ENCODE peak calls at places on chromosomes 1 and 21, in seven cellular contexts. O is IMR-90, C is GM12878, N is A549, M is K562, X is H1, R is HepG2. D is an unnamed sample.

GRCh38 chr1:221716713-221717490 is 25.0 kb downstream of the DUSP10 start:
- DNase-seq in O (no peak), C (no peak), N (no peak), M (peak; percentile 79), X (no peak), R (peak; percentile 42), D (no peak)

GRCh38 chr1:204323887-204324286 is 35.8 kb downstream of the PLEKHA6 start:
- DNase-seq in O (peak; percentile 88), C (no peak), N (peak; percentile 45), M (no peak), X (no peak), R (no peak), D (no peak)

GRCh38 chr1:21325731-21326387 is 35.6 kb upstream of the ECE1 start:
- DNase-seq in O (no peak), C (no peak), N (no peak), M (no peak), X (no peak), R (no peak), D (no peak)

GRCh38 chr1:31248276-31248675 is 8.6 kb upstream of the NKAIN1 start:
- DNase-seq in O (no peak), C (no peak), N (no peak), M (no peak), X (no peak), R (no peak), D (no peak)

GRCh38 chr1:214404154-214404553 is 123.2 kb downstream of the SMYD2 start:
- DNase-seq in O (peak; percentile 88), C (peak; percentile 12), N (no peak), M (no peak), X (no peak), R (no peak), D (no peak)

GRCh38 chr1:125118147-125118993 is 3933.6 kb downstream of the SRGAP2C start:
- DNase-seq in O (no peak), C (no peak), N (no peak), M (no peak), X (no peak), R (no peak), D (no peak)

GRCh38 chr1:244353572-244354091 is 98.1 kb downstream of the ADSS2 start:
- DNase-seq in O (peak; percentile 97), C (no peak), N (peak; percentile 83), M (peak; percentile 92), X (no peak), R (peak; percentile 37), D (peak; percentile 77)

GRCh38 chr1:247322849-247323586 is 8.6 kb downstream of the ZNF496 start:
- DNase-seq in O (no peak), C (no peak), N (no peak), M (no peak), X (no peak), R (no peak), D (no peak)

GRCh38 chr1:44485229-44485932 is 80.3 kb downstream of the RNF220 start:
- DNase-seq in O (peak; percentile 79), C (no peak), N (peak; percentile 16), M (peak; percentile 87), X (no peak), R (no peak), D (no peak)

GRCh38 chr1:87829360-87829759 is 500.7 kb downstream of the LMO4 start:
- DNase-seq in O (no peak), C (no peak), N (no peak), M (no peak), X (no peak), R (no peak), D (no peak)

GRCh38 chr1:38915352-38915948 is 26.2 kb downstream of the RHBDL2 start:
- DNase-seq in O (peak; percentile 60), C (no peak), N (no peak), M (peak; percentile 90), X (no peak), R (no peak), D (no peak)

GRCh38 chr1:114330451-114330983 is 176.8 kb upstream of the SYT6 start:
- DNase-seq in O (no peak), C (no peak), N (no peak), M (no peak), X (no peak), R (no peak), D (no peak)

GRCh38 chr1:212712451-212713303 is 13.0 kb upstream of the BATF3 start:
- DNase-seq in O (peak; percentile 90), C (no peak), N (no peak), M (no peak), X (no peak), R (no peak), D (no peak)

GRCh38 chr1:199311478-199312242 is 672.8 kb downstream of the PTPRC start:
- DNase-seq in O (no peak), C (no peak), N (no peak), M (no peak), X (no peak), R (no peak), D (no peak)

GRCh38 chr21:42448683-42449082 is 45.0 kb downstream of the UBASH3A start:
- DNase-seq in O (no peak), C (no peak), N (no peak), M (no peak), X (no peak), R (no peak), D (no peak)

GRCh38 chr1:103561612-103562395 is 9.6 kb upstream of the AMY2B start:
- DNase-seq in O (no peak), C (peak; percentile 15), N (no peak), M (no peak), X (no peak), R (no peak), D (no peak)

GRCh38 chr21:34199121-34199910 is 125.9 kb downstream of the MRPS6 start:
- DNase-seq in O (no peak), C (no peak), N (no peak), M (no peak), X (peak; percentile 42), R (no peak), D (no peak)

GRCh38 chr1:162003061-162003824 is 20.4 kb downstream of the OLFML2B start:
- DNase-seq in O (peak; percentile 86), C (no peak), N (no peak), M (no peak), X (no peak), R (no peak), D (no peak)

GRCh38 chr1:205328476-205328875 is 6.9 kb upstream of the NUAK2 start:
- DNase-seq in O (no peak), C (no peak), N (no peak), M (no peak), X (no peak), R (no peak), D (no peak)

GRCh38 chr1:205324781-205325180 is 3.2 kb upstream of the NUAK2 start:
- DNase-seq in O (peak; percentile 77), C (no peak), N (peak; percentile 70), M (no peak), X (no peak), R (no peak), D (no peak)

GRCh38 chr1:205326812-205327466 is 5.4 kb upstream of the NUAK2 start:
- DNase-seq in O (peak; percentile 56), C (no peak), N (no peak), M (peak; percentile 52), X (no peak), R (no peak), D (no peak)

GRCh38 chr1:205323794-205324193 is 2.2 kb upstream of the NUAK2 start:
- DNase-seq in O (no peak), C (no peak), N (no peak), M (no peak), X (no peak), R (no peak), D (no peak)

GRCh38 chr1:205325334-205325884 is 3.9 kb upstream of the NUAK2 start:
- DNase-seq in O (peak; percentile 84), C (peak; percentile 37), N (peak; percentile 87), M (peak; percentile 76), X (peak; percentile 87), R (peak; percentile 52), D (peak; percentile 63)
- TF ChIP-seq CEBPB in O (peak; percentile 22), C (no peak), N (no peak), M (peak; percentile 7), X (no peak), R (no peak), D (no peak)

GRCh38 chr1:179773264-179773663 is 30.2 kb downstream of the FAM163A start:
- DNase-seq in O (no peak), C (no peak), N (no peak), M (no peak), X (no peak), R (no peak), D (no peak)

GRCh38 chr1:179774033-179774432 is 30.9 kb downstream of the FAM163A start:
- DNase-seq in O (no peak), C (no peak), N (no peak), M (no peak), X (no peak), R (no peak), D (no peak)

GRCh38 chr1:179771509-179771908 is 28.4 kb downstream of the FAM163A start:
- DNase-seq in O (no peak), C (no peak), N (no peak), M (no peak), X (no peak), R (no peak), D (no peak)

GRCh38 chr1:179767996-179768395 is 24.9 kb downstream of the FAM163A start:
- DNase-seq in O (no peak), C (no peak), N (no peak), M (no peak), X (no peak), R (no peak), D (no peak)

DNA sequence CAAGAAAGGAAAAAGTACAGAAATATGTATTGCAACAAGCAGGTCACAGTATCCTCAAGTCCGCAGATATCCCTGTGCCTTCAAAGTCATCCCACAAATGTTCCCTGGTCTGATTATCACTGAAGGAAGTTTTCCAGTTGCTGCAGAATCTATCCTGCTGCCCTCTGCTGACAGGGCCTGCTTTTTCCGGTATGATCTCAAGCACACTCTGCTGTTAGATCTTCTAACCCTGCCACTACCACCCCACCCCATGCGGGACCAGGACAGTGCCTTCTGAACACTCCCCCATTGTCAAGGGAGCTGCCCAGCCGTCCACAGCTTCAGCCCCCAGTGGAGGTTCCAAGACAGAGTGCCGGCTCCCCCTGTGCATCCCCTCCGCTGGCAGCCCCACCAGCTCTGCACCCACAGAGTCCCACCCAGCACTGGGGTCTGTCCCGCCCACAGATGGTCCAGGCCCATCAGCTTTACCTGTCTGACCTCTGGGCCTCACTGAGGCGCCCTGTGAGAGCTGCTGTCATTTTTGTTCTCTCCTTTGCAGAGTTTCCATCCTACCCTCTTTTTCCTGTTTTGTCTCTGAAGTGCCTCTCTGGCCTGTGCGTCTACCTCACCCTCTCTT is 27.9 kb downstream of the FAM163A start:
- DNase-seq in O (no peak), C (no peak), N (peak; percentile 10), M (peak; percentile 10), X (no peak), R (no peak), D (no peak)
- TF ChIP-seq CEBPB in O (no peak), C (no peak), N (no peak), M (no peak), X (no peak), R (no peak), D (no peak)

DNA sequence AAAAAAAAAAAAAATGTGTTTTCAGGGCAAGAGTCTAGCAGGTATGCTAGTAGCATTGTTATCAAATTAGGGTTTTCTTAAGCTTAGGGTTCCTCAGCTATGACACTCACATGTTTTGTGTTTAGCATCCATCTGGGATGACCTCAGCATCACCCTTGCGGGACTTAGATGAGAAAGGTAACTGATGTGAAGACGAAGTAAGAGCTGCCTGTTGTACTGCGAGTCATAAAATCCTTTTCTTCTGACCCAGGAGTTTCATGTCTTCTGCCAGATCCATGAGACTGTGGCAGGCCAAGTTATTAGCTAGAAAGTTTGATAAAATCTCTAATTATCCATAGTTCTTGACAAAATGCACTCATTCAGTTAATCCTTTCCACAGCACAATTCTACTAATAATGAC is 1251.1 kb downstream of the AMY1C start:
- DNase-seq in O (no peak), C (no peak), N (no peak), M (no peak), X (no peak), R (no peak), D (no peak)
- TF ChIP-seq CEBPB in O (no peak), C (no peak), N (no peak), M (no peak), X (no peak), R (no peak), D (no peak)

GRCh38 chr1:230231739-230232075 is 164.7 kb downstream of the GALNT2 start:
- DNase-seq in O (peak; percentile 60), C (no peak), N (no peak), M (peak; percentile 75), X (no peak), R (no peak), D (no peak)
- TF ChIP-seq CEBPB in O (no peak), C (no peak), N (no peak), M (no peak), X (no peak), R (no peak), D (no peak)